ENCODE peak calls at places on chromosomes 1 and 21, in six cellular contexts. V is astrocyte of the spinal cord, W is AG04449, D is GM12865, C is IMR-90, E is uterus. L is an unnamed sample.

GRCh38 chr1:197440730-197441129 is 172.7 kb downstream of the CRB1 start:
- DNase-seq in V (no peak), W (no peak), D (no peak), C (no peak), E (no peak), L (no peak)

GRCh38 chr1:245742891-245743290 is 588.1 kb downstream of the KIF26B start:
- DNase-seq in V (peak; percentile 93), W (no peak), D (no peak), C (no peak), E (no peak), L (no peak)

GRCh38 chr1:3611170-3612019 is at the start of gene MEGF6:
- DNase-seq in V (peak; percentile 19), W (no peak), D (peak; percentile 18), C (peak; percentile 8), E (peak; percentile 77), L (no peak)

GRCh38 chr21:45818904-45819285 is 162.7 kb upstream of the COL6A1 start:
- DNase-seq in V (peak; percentile 91), W (peak; percentile 45), D (peak; percentile 72), C (peak; percentile 84), E (no peak), L (peak; percentile 40)

GRCh38 chr1:65165269-65166002 is 17.4 kb downstream of the AK4 start:
- DNase-seq in V (no peak), W (no peak), D (peak; percentile 66), C (no peak), E (no peak), L (peak; percentile 39)

GRCh38 chr1:218339267-218339831 is 5.8 kb upstream of the TGFB2 start:
- DNase-seq in V (peak; percentile 64), W (no peak), D (peak; percentile 25), C (peak; percentile 62), E (no peak), L (no peak)

GRCh38 chr1:207748737-207749528 is 2.9 kb upstream of the CD46 start:
- DNase-seq in V (no peak), W (no peak), D (no peak), C (no peak), E (no peak), L (no peak)

GRCh38 chr1:237093706-237094105 is 51.7 kb downstream of the RYR2 start:
- DNase-seq in V (no peak), W (no peak), D (no peak), C (no peak), E (no peak), L (no peak)

GRCh38 chr1:13723810-13724209 is 23.8 kb downstream of the PRDM2 start:
- DNase-seq in V (no peak), W (no peak), D (no peak), C (no peak), E (no peak), L (no peak)

GRCh38 chr1:22329171-22329540 is 122.5 kb upstream of the ZBTB40 start:
- DNase-seq in V (no peak), W (no peak), D (no peak), C (no peak), E (no peak), L (no peak)

GRCh38 chr1:56831874-56832693 is 12.9 kb upstream of the FYB2 start:
- DNase-seq in V (peak; percentile 91), W (peak; percentile 91), D (peak; percentile 76), C (peak; percentile 97), E (peak; percentile 45), L (peak; percentile 8)

GRCh38 chr1:42128499-42128898 is 24.7 kb upstream of the GUCA2B start:
- DNase-seq in V (no peak), W (no peak), D (no peak), C (no peak), E (no peak), L (no peak)

GRCh38 chr1:15833069-15833679 is 14.3 kb upstream of the SPEN start:
- DNase-seq in V (no peak), W (no peak), D (peak; percentile 20), C (no peak), E (peak; percentile 60), L (no peak)

GRCh38 chr1:156157974-156158373 is 4.6 kb downstream of the SEMA4A start:
- DNase-seq in V (no peak), W (no peak), D (no peak), C (no peak), E (no peak), L (no peak)

GRCh38 chr1:156089704-156090103 is 7.4 kb upstream of the MEX3A start:
- DNase-seq in V (no peak), W (no peak), D (no peak), C (no peak), E (no peak), L (no peak)

GRCh38 chr1:248622491-248623106 is 12.3 kb downstream of the OR2T11 start:
- DNase-seq in V (no peak), W (no peak), D (peak; percentile 82), C (peak; percentile 0), E (no peak), L (peak; percentile 49)

GRCh38 chr1:230825061-230825803 is 43.1 kb downstream of the C1orf198 start:
- DNase-seq in V (peak; percentile 65), W (peak; percentile 49), D (no peak), C (peak; percentile 86), E (no peak), L (no peak)

GRCh38 chr1:60281360-60281932 is 207.9 kb upstream of the C1orf87 start:
- DNase-seq in V (peak; percentile 80), W (no peak), D (peak; percentile 48), C (peak; percentile 30), E (peak; percentile 16), L (peak; percentile 10)

GRCh38 chr1:100989306-100990077 is 36.1 kb downstream of the DPH5 start:
- DNase-seq in V (peak; percentile 83), W (peak; percentile 50), D (no peak), C (peak; percentile 94), E (no peak), L (no peak)

GRCh38 chr1:218401896-218402770 is 57.0 kb downstream of the TGFB2 start:
- DNase-seq in V (no peak), W (no peak), D (no peak), C (peak; percentile 64), E (no peak), L (no peak)

GRCh38 chr21:43703068-43703880 is 15.7 kb upstream of the PDXK start:
- DNase-seq in V (peak; percentile 61), W (peak; percentile 60), D (no peak), C (peak; percentile 68), E (no peak), L (no peak)

GRCh38 chr21:43345746-43346409 is 81.1 kb downstream of the SIK1 start:
- DNase-seq in V (peak; percentile 48), W (no peak), D (no peak), C (peak; percentile 85), E (no peak), L (no peak)

DNA sequence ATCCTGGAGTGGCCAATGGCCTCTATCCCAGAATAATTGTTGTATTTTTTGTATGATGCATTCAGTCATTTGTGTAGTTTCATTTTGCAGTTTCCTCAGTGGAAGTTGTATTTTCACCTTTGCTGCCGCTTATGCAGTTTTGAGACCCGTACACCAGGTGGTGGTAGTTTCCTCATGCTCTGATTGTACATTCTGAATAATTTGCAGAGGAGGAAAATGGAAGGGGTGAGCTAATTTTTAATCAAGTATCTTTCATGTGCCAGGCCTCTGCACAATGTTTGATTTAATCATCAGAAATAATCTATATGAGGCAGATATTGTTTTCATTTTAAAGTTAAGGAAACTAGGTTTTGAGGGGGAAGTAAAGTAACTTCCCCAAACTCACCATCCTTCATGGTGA is 29.5 kb downstream of the HLX start:
- DNase-seq in V (peak; percentile 49), W (no peak), D (peak; percentile 43), C (peak; percentile 44), E (no peak), L (peak; percentile 19)
- TF ChIP-seq CTCF in V (peak; percentile 68), W (peak; percentile 46), D (peak; percentile 41), C (peak; percentile 60), E (peak; percentile 33), L (peak; percentile 59)

DNA sequence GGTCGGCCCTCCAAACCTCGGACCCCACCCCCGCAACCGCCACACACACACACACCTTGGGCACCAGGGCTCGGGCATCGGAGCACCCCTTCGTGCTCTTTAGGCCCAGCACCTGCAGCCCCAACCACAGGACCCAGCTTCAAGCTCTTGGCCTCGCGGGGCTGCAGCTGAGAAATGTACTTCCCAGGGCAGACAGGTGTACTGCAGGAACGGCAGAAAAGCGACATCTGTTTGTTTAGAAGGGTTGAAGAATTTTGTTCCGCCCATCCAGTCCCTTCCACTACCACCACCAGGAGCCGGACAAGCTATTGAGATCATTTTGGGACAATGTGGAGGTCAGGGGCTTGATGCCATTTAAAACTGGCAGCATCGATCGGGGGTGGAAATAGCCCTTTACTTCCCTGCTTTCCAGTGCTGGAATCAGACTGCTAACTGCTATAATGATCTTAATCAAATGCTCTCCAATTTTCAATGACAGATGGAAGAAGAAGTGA is 1.7 kb downstream of the SERTAD4 start:
- DNase-seq in V (no peak), W (no peak), D (no peak), C (no peak), E (no peak), L (no peak)
- H3K4me3 ChIP-seq in V (peak overlapping the region; percentile 80), W (peak overlapping the region; percentile 8), D (no peak overlapping the region), C (no peak overlapping the region), E (peak overlapping the region; percentile 59), L (no peak overlapping the region)

GRCh38 chr1:226832613-226833012 is 37.8 kb upstream of the PSEN2 start:
- DNase-seq in V (no peak), W (no peak), D (no peak), C (no peak), E (no peak), L (no peak)
- TF ChIP-seq CTCF in V (no peak), W (no peak), D (no peak), C (no peak), E (no peak), L (no peak)

GRCh38 chr1:210239295-210240155 is 6.9 kb downstream of the SERTAD4 start:
- DNase-seq in V (peak; percentile 92), W (peak; percentile 73), D (no peak), C (peak; percentile 85), E (no peak), L (no peak)
- H3K4me3 ChIP-seq in V (no peak overlapping the region), W (no peak overlapping the region), D (no peak overlapping the region), C (no peak overlapping the region), E (no peak overlapping the region), L (no peak overlapping the region)

GRCh38 chr1:242017580-242018233 is 18.8 kb upstream of the MAP1LC3C start:
- DNase-seq in V (peak; percentile 32), W (no peak), D (peak; percentile 63), C (peak; percentile 21), E (peak; percentile 24), L (no peak)
- TF ChIP-seq CTCF in V (peak; percentile 75), W (peak; percentile 57), D (peak; percentile 59), C (peak; percentile 38), E (peak; percentile 58), L (peak; percentile 76)

DNA sequence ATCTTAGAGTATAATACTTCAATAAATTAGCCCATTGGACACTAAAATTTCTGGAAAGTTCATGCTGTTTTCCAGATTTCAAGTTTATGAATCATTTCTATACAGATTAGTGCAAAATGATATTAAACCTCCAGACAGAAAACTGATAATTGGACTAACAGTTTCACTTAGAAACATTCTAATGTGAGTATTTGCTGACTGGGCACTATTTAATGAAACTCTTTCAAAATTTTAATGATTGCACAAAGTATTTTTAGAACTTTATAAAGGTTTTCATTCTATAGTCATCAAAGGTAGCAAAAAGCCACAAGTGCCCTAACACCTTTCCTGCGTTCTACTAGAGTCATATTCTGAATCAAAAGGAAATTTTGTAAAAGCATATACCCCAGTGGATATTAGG is 81.0 kb downstream of the TTLL7 start:
- DNase-seq in V (no peak), W (no peak), D (no peak), C (no peak), E (no peak), L (no peak)
- H3K4me3 ChIP-seq in V (no peak overlapping the region), W (no peak overlapping the region), D (no peak overlapping the region), C (no peak overlapping the region), E (no peak overlapping the region), L (no peak overlapping the region)